ENCODE peak calls at places on chromosomes 2 and 18, in seven cellular contexts. W, H, O, V, A, N and P are unnamed samples.

GRCh38 chr2:227818569-227819397 is 5.1 kb downstream of the CCL20 start:
- DNase-seq in N (peak; percentile 100), H (no peak), W (no peak), V (no peak), A (no peak), O (no peak), P (no peak)

GRCh38 chr2:13968811-13969210 is 663.7 kb upstream of the LRATD1 start:
- DNase-seq in N (no peak), W (no peak), H (no peak), A (no peak), O (no peak), V (no peak), P (no peak)

GRCh38 chr2:223597071-223597470 is 5.1 kb downstream of the SCG2 start:
- DNase-seq in W (no peak), A (no peak), H (no peak), V (no peak), N (no peak), O (no peak), P (no peak)

GRCh38 chr2:31413876-31414550 is 529 bp downstream of the XDH start:
- DNase-seq in N (no peak), A (no peak), W (peak; percentile 27), H (no peak), V (no peak), O (no peak), P (peak; percentile 34)

GRCh38 chr2:44946681-44947360 is 5.3 kb downstream of the SIX3 start:
- DNase-seq in A (no peak), H (no peak), V (no peak), O (no peak), N (no peak), W (peak; percentile 35), P (no peak)

GRCh38 chr2:241190291-241190981 is 2.0 kb downstream of the ANO7 start:
- DNase-seq in H (no peak), A (no peak), N (peak; percentile 48), W (peak; percentile 29), V (no peak), O (no peak), P (no peak)

GRCh38 chr2:71336802-71337201 is 5.2 kb downstream of the ZNF638 start:
- DNase-seq in O (no peak), A (no peak), H (no peak), N (no peak), W (no peak), V (no peak), P (no peak)

GRCh38 chr2:210250577-210250976 is 25.3 kb upstream of the ACADL start:
- DNase-seq in H (no peak), A (no peak), O (no peak), W (no peak), V (no peak), N (no peak), P (no peak)

GRCh38 chr2:142174176-142174575 is 43.4 kb upstream of the LRP1B start:
- DNase-seq in W (no peak), V (no peak), A (no peak), N (no peak), H (no peak), O (no peak), P (no peak)

GRCh38 chr2:128261245-128262128 is 57.2 kb downstream of the HS6ST1 start:
- DNase-seq in N (no peak), O (no peak), A (no peak), H (no peak), V (no peak), W (no peak), P (no peak)

GRCh38 chr2:219737270-219737691 is 109.9 kb downstream of the SLC4A3 start:
- DNase-seq in N (no peak), H (no peak), A (no peak), O (no peak), V (no peak), W (no peak), P (peak; percentile 70)

GRCh38 chr18:23963443-23964185 is 50.9 kb upstream of the TTC39C start:
- DNase-seq in A (no peak), W (no peak), O (no peak), V (no peak), N (peak; percentile 18), H (no peak), P (no peak)

GRCh38 chr2:222404126-222404891 is 20.0 kb upstream of the SGPP2 start:
- DNase-seq in H (no peak), A (no peak), V (no peak), O (no peak), N (no peak), W (no peak), P (no peak)

GRCh38 chr2:218036371-218036770 is 32.7 kb upstream of the RUFY4 start:
- DNase-seq in H (no peak), V (no peak), N (no peak), O (no peak), A (no peak), W (no peak), P (no peak)

GRCh38 chr2:1591978-1592907 is 152.1 kb downstream of the PXDN start:
- DNase-seq in O (no peak), A (no peak), H (peak; percentile 82), N (no peak), V (peak; percentile 41), W (peak; percentile 83), P (no peak)

GRCh38 chr2:47715552-47715951 is 67.4 kb upstream of the MSH6 start:
- DNase-seq in O (no peak), W (no peak), A (no peak), H (no peak), V (no peak), N (no peak), P (no peak)

GRCh38 chr2:106961328-106961727 is 75.4 kb upstream of the ST6GAL2 start:
- DNase-seq in A (no peak), H (no peak), N (no peak), V (no peak), W (no peak), O (no peak), P (no peak)

GRCh38 chr2:31822587-31822986 is 188.2 kb downstream of the MEMO1 start:
- DNase-seq in A (no peak), H (no peak), V (no peak), N (no peak), O (no peak), W (no peak), P (no peak)

GRCh38 chr2:74566423-74567085 is 12.0 kb downstream of the DOK1 start:
- DNase-seq in O (no peak), H (no peak), N (no peak), W (no peak), A (no peak), V (no peak), P (no peak)

GRCh38 chr2:241949736-241950412 is 80.3 kb downstream of the RTP5 start:
- DNase-seq in A (no peak), H (no peak), O (no peak), W (no peak), V (no peak), N (no peak), P (no peak)

GRCh38 chr2:85596486-85597143 is 1.1 kb downstream of the RNF181 start:
- DNase-seq in H (no peak), O (no peak), W (no peak), A (no peak), V (no peak), N (no peak), P (no peak)

GRCh38 chr2:193584522-193584938 is 1389.8 kb upstream of the TMEFF2 start:
- DNase-seq in A (no peak), H (no peak), N (peak; percentile 71), V (peak; percentile 15), O (peak; percentile 2), W (peak; percentile 27), P (no peak)

DNA sequence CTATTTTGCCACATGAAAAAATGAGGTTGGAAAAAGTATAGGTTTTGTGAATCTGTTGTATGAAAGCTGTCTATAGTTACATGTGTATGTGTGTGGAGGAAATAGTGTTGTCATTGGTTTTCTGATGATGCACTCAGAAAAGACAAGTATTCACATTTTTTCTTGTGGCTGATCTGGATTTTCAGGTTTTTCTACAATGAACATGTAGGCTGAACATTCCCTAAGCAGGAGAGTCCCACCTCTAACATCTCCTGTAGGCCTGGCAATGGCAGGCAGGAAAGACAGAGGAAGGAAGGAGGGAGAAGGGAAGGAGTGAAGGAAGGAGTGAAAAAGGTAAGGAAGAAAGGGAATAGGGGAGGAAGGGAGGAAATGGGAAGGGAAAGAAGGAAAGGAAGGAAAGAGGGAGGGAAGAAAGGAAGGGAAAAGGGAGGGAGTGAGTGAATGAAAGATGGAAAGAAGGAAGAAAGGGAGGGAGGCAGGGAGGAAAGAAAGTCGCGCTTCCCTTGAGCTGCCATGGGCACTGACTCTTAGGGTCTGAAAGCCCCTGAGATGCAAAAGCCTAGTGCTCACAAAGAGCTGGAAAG is 495 bp upstream of the IL36RN start:
- DNase-seq in V (no peak), A (no peak), O (no peak), W (no peak), N (no peak), H (no peak), P (peak; percentile 32)
- TF ChIP-seq JUND in V (no peak), A (no peak), O (no peak), W (no peak), N (no peak), H (no peak), P (no peak)

DNA sequence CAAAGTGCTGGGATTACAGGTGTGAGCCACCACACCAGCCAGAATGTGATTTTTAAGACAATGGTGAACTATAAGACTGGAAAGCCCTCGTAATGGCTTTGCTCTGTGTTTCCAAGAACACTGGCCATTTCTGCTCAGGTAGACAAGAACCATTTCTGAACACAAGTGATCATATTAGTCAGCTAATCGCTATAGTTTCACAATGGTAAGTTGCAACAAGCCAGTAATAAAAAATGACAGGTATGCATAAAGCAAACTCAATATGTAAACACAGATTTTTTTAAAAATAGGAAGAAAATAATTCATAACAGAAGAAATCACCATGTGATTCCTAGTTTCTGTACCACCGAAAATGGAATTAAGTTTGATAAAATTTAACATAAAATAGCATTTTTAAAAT is 166.5 kb downstream of the THADA start:
- DNase-seq in O (no peak), N (peak; percentile 17), A (no peak), W (no peak), H (no peak), V (no peak), P (no peak)
- TF ChIP-seq JUND in O (no peak), N (no peak), A (no peak), W (no peak), H (no peak), V (no peak), P (no peak)

DNA sequence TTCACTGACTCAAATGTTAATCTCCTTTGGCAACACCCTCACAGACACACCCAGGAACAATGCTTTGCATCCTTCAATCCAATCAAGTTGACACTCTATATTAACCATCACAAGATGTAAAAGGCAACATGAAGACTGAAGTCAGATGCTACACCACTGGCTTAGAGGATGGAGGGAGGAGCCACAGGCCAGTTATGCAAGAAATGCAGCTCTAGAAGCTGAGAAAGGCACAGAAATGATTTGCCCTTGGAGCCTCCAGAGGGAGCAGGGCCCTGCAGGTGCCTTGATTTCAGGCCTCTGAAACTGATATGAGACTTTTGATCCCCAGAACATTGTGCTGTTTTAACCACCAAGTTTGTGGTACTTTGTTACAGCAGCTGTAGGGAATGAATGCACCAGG is 276.3 kb downstream of the KCNS3 start:
- DNase-seq in W (no peak), N (no peak), V (no peak), H (no peak), A (no peak), O (no peak), P (no peak)
- TF ChIP-seq JUND in W (no peak), N (no peak), V (no peak), H (no peak), A (no peak), O (no peak), P (no peak)

GRCh38 chr18:48040457-48041110 is 110.1 kb upstream of the SMAD2 start:
- DNase-seq in V (no peak), H (no peak), N (no peak), O (no peak), A (no peak), W (no peak), P (no peak)
- TF ChIP-seq JUND in V (no peak), H (no peak), N (no peak), O (no peak), A (no peak), W (no peak), P (no peak)